ENCODE peak calls at places on chromosomes 6 and 20, in five cellular contexts. M is choroid plexus epithelial cell; Q is effector CD4-positive, alpha-beta T cell; T is H4; X is anterior cingulate cortex. J is an unnamed sample.

GRCh38 chr6:26057899-26058298 is 29.3 kb upstream of the HFE start:
- DNase-seq in X (no peak), Q (no peak), T (no peak), M (no peak), J (no peak)

GRCh38 chr6:124964084-124964763 is 2.0 kb downstream of the RNF217 start:
- DNase-seq in M (peak; percentile 63), X (no peak), Q (no peak), T (no peak), J (no peak)

GRCh38 chr6:15017251-15017650 is 228.6 kb upstream of the JARID2 start:
- DNase-seq in X (peak; percentile 4), M (peak; percentile 33), T (no peak), Q (no peak), J (no peak)

GRCh38 chr20:50731930-50732690 is 730 bp downstream of the PARD6B start:
- DNase-seq in T (no peak), X (no peak), M (no peak), Q (no peak), J (no peak)

GRCh38 chr20:20761302-20761701 is 48.9 kb upstream of the RALGAPA2 start:
- DNase-seq in T (no peak), M (no peak), X (no peak), Q (no peak), J (no peak)

GRCh38 chr20:2865630-2866029 is 7.7 kb upstream of the PTPRA start:
- DNase-seq in Q (no peak), T (no peak), M (peak; percentile 25), X (no peak), J (no peak)

GRCh38 chr6:140486468-140487361 is 1112.3 kb upstream of the CITED2 start:
- DNase-seq in T (no peak), X (no peak), Q (no peak), M (peak; percentile 32), J (no peak)

GRCh38 chr6:44237813-44238433 is 9.0 kb upstream of the HSP90AB1 start:
- DNase-seq in T (peak; percentile 62), X (peak; percentile 84), Q (peak; percentile 71), M (peak; percentile 62), J (peak; percentile 78)

GRCh38 chr20:8808180-8808535 is 260.7 kb upstream of the PLCB4 start:
- DNase-seq in T (no peak), X (no peak), M (no peak), Q (no peak), J (no peak)

J was measured in SJSA1.